ENCODE peak calls at places on chromosomes 2 and 18, in four cellular contexts. V is stomach; B is nephron progenitor cell; M is activated naive CD4-positive, alpha-beta T cell treated with anti-CD3 and anti-CD28 coated beads, Interleukin-2, amount 50 U/mL, for 16 hours. R is an unnamed sample.

GRCh38 chr2:59458862-59459261 is 1094.6 kb downstream of the BCL11A start:
- DNase-seq in V (peak; percentile 27), B (no peak), M (no peak), R (no peak)

GRCh38 chr2:230798769-230799399 is 65.9 kb upstream of the ITM2C start:
- DNase-seq in V (no peak), B (peak; percentile 30), M (peak; percentile 28), R (no peak)

GRCh38 chr2:96773922-96774321 is 13.2 kb downstream of the CNNM4 start:
- DNase-seq in V (peak; percentile 33), B (no peak), M (peak; percentile 46), R (peak; percentile 70)

GRCh38 chr2:28649481-28650260 is 102.0 kb upstream of the PPP1CB start:
- DNase-seq in V (no peak), B (no peak), M (peak; percentile 27), R (peak; percentile 71)

GRCh38 chr2:9847140-9847539 is 3.9 kb downstream of the TAF1B start:
- DNase-seq in V (no peak), B (no peak), M (no peak), R (no peak)

GRCh38 chr2:80166457-80166856 is 138.1 kb downstream of the LRRTM1 start:
- DNase-seq in V (no peak), B (no peak), M (no peak), R (no peak)

GRCh38 chr18:51170689-51171088 is 26.8 kb downstream of the MEX3C start:
- DNase-seq in V (no peak), B (no peak), M (no peak), R (no peak)

GRCh38 chr18:56202567-56203136 is 435.7 kb downstream of the TXNL1 start:
- DNase-seq in V (no peak), B (no peak), M (no peak), R (no peak)

GRCh38 chr2:8584174-8585066 is 97.4 kb upstream of the ID2 start:
- DNase-seq in V (peak; percentile 24), B (no peak), M (no peak), R (peak; percentile 14)

GRCh38 chr2:33153008-33153407 is 206.3 kb downstream of the LTBP1 start:
- DNase-seq in V (no peak), B (no peak), M (no peak), R (no peak)

GRCh38 chr2:138474093-138474834 is 27.3 kb upstream of the SPOPL start:
- DNase-seq in V (no peak), B (no peak), M (no peak), R (no peak)

GRCh38 chr18:44569391-44570055 is 111.2 kb upstream of the SETBP1 start:
- DNase-seq in V (no peak), B (no peak), M (no peak), R (no peak)

GRCh38 chr18:64972545-64972944 is 778.3 kb upstream of the CDH7 start:
- DNase-seq in V (no peak), B (no peak), M (no peak), R (no peak)

GRCh38 chr18:45370190-45371010 is 244.9 kb upstream of the SLC14A2 start:
- DNase-seq in V (no peak), B (no peak), M (no peak), R (no peak)

GRCh38 chr18:6878881-6879280 is 149.4 kb downstream of the ARHGAP28 start:
- DNase-seq in V (no peak), B (no peak), M (no peak), R (no peak)

GRCh38 chr2:150167711-150168110 is 319.8 kb downstream of the RND3 start:
- DNase-seq in V (no peak), B (no peak), M (no peak), R (no peak)

GRCh38 chr18:76874643-76875389 is 52.5 kb downstream of the ZNF236 start:
- DNase-seq in V (no peak), B (no peak), M (peak; percentile 16), R (no peak)

GRCh38 chr2:64751286-64752260 is 97.9 kb upstream of the SERTAD2 start:
- DNase-seq in V (peak; percentile 44), B (no peak), M (peak; percentile 31), R (peak; percentile 44)

GRCh38 chr2:220157312-220157711 is 529.9 kb downstream of the SLC4A3 start:
- DNase-seq in V (no peak), B (no peak), M (no peak), R (no peak)

GRCh38 chr2:2743164-2743571 is 412.1 kb upstream of the MYT1L start:
- DNase-seq in V (no peak), B (no peak), M (no peak), R (no peak)

GRCh38 chr2:111252436-111252835 is 131.7 kb downstream of the BCL2L11 start:
- DNase-seq in V (no peak), B (no peak), M (no peak), R (no peak)

GRCh38 chr2:79432731-79433146 is 80.1 kb upstream of the CTNNA2 start:
- DNase-seq in V (peak; percentile 46), B (no peak), M (no peak), R (no peak)

R was measured in Peyer's patch.